ENCODE peak calls at places on chromosomes 13 and 19, in five cellular contexts. I is AG09319, E is BE2C, W is Caco-2, Y is nephron progenitor cell. L is an unnamed sample.

GRCh38 chr19:57302020-57302465 is 18.2 kb upstream of the ZNF543 start:
- DNase-seq in I (peak; percentile 86), E (peak; percentile 61), W (no peak), Y (no peak), L (no peak)

GRCh38 chr13:43629691-43630480 is 156.9 kb downstream of the ENOX1 start:
- DNase-seq in I (peak; percentile 8), E (no peak), W (no peak), Y (no peak), L (no peak)

GRCh38 chr13:64276232-64276631 is 2860.6 kb upstream of the PCDH20 start:
- DNase-seq in I (no peak), E (no peak), W (no peak), Y (no peak), L (no peak)

GRCh38 chr13:39419866-39420265 is 183.1 kb downstream of the LHFPL6 start:
- DNase-seq in I (no peak), E (no peak), W (no peak), Y (no peak), L (no peak)

GRCh38 chr19:1262687-1263123 is 6.4 kb upstream of the CIRBP start:
- DNase-seq in I (no peak), E (no peak), W (no peak), Y (peak; percentile 57), L (no peak)

GRCh38 chr19:17743874-17744273 is 7.4 kb upstream of the FCHO1 start:
- DNase-seq in I (no peak), E (no peak), W (no peak), Y (no peak), L (no peak)

GRCh38 chr19:16031872-16032200 is 44.5 kb upstream of the TPM4 start:
- DNase-seq in I (no peak), E (no peak), W (no peak), Y (no peak), L (no peak)

GRCh38 chr19:55169136-55169535 is 2.7 kb upstream of the DNAAF3 start:
- DNase-seq in I (no peak), E (no peak), W (no peak), Y (no peak), L (no peak)

GRCh38 chr19:45448887-45449299 is 18.9 kb upstream of the FOSB start:
- DNase-seq in I (no peak), E (no peak), W (no peak), Y (no peak), L (no peak)

GRCh38 chr19:9075064-9075964 is 11.5 kb upstream of the OR1M1 start:
- DNase-seq in I (peak; percentile 0), E (peak; percentile 54), W (no peak), Y (peak; percentile 20), L (no peak)

GRCh38 chr13:34816543-34816942 is 125.5 kb upstream of the NBEA start:
- DNase-seq in I (peak; percentile 2), E (no peak), W (no peak), Y (no peak), L (no peak)

GRCh38 chr19:30567535-30568232 is 195.5 kb downstream of the ZNF536 start:
- DNase-seq in I (no peak), E (peak; percentile 70), W (no peak), Y (peak; percentile 20), L (no peak)

GRCh38 chr19:11581740-11582139 is 4.3 kb upstream of the ACP5 start:
- DNase-seq in I (no peak), E (no peak), W (no peak), Y (no peak), L (no peak)

GRCh38 chr19:1252221-1252817 is 3.9 kb downstream of the MIDN start:
- DNase-seq in I (peak; percentile 92), E (peak; percentile 64), W (peak; percentile 88), Y (no peak), L (no peak)

GRCh38 chr13:43058318-43058674 is 34.9 kb downstream of the DNAJC15 start:
- DNase-seq in I (peak; percentile 53), E (peak; percentile 15), W (peak; percentile 85), Y (no peak), L (no peak)

GRCh38 chr19:49064029-49064629 is 489 bp downstream of the NTF4 start:
- DNase-seq in I (no peak), E (no peak), W (peak; percentile 80), Y (no peak), L (no peak)

GRCh38 chr13:40961826-40962225 is 57.3 kb downstream of the ELF1 start:
- DNase-seq in I (no peak), E (no peak), W (no peak), Y (no peak), L (no peak)

GRCh38 chr13:97883356-97883755 is 70.1 kb upstream of the IPO5 start:
- DNase-seq in I (no peak), E (no peak), W (no peak), Y (no peak), L (no peak)

GRCh38 chr19:56372281-56372680 is 21.1 kb downstream of the ZNF582 start:
- DNase-seq in I (no peak), E (no peak), W (no peak), Y (no peak), L (no peak)

GRCh38 chr13:47858042-47858677 is 142.9 kb downstream of the SUCLA2 start:
- DNase-seq in I (no peak), E (no peak), W (no peak), Y (no peak), L (no peak)

GRCh38 chr13:72645521-72645920 is 81.9 kb downstream of the MZT1 start:
- DNase-seq in I (no peak), E (no peak), W (no peak), Y (no peak), L (no peak)

GRCh38 chr13:72652681-72653080 is 74.7 kb downstream of the MZT1 start:
- DNase-seq in I (no peak), E (no peak), W (no peak), Y (no peak), L (no peak)

GRCh38 chr13:72651196-72651595 is 76.2 kb downstream of the MZT1 start:
- DNase-seq in I (no peak), E (peak; percentile 19), W (no peak), Y (no peak), L (no peak)

GRCh38 chr13:72643339-72643989 is 84.0 kb downstream of the MZT1 start:
- DNase-seq in I (peak; percentile 12), E (peak; percentile 73), W (peak; percentile 70), Y (peak; percentile 42), L (peak; percentile 64)

DNA sequence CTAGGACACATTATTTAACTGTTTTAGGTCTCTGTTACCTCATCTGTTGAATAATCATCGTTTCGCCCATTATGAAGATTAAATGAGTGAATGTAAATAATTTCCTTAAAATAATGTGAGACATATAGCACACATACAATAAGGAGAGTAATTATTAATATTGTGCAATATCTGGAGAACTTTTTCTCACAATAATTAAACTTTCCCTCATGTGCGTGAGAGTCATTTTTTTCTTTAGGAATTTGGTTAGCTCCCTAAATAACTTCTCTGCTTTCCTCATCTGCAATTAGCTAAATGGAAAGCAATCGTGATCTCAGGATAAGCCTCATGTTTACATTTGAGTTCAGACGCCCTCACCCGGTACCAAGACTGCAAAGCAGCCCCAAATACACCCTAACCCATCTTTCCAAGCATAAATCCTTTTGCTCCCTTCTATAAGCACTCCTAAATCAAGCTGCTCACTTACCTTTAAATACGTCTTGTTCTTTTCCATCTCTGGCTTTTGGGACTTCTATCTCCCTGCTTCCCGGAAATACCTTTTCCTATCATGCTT is 78.8 kb downstream of the MZT1 start:
- DNase-seq in I (no peak), E (no peak), W (no peak), Y (no peak), L (no peak)
- TF ChIP-seq CTCF in I (no peak), E (peak; percentile 27), W (no peak), Y (no peak), L (no peak)

DNA sequence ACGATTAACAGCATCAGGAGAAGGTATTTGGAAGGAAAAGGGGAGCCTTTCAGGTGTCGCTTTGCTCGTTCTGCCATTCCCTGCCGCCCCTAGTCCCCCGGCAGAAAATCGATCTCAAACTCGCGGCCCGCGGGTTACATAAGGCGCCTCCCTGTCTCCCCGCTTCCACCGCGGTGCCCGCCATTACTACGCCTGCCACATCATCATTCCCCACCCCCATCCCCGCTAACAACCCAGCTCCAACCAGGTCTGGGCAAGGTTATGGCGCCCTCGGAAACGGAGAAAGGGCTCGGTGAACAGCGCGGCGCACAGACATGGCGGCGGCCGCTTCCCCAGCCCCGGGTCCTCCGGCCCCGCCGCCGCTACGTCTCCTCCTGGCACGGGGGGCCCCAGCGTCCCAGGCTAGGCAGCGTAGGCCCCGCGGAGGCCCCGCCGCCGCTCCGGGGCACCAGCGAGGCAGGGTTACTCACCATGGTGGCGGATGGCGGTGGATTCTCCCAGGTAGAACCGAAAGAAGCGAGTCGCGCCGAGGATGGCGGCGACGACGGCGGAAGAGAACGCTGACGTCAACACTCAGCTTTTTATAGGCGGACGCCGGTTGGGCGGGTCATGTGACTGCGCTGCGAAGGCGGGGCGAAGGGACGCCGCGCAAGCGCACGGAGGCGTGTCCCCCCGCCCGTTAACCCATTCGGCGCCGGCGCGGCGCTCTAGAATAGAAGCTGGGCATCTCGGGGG is at the start of gene EEF2:
- DNase-seq in I (peak; percentile 81), E (peak; percentile 92), W (peak; percentile 83), Y (peak; percentile 94), L (peak; percentile 92)
- TF ChIP-seq CTCF in I (no peak), E (no peak), W (no peak), Y (no peak), L (no peak)

GRCh38 chr19:38650911-38651584 is 3.6 kb downstream of the ACTN4 start:
- DNase-seq in I (no peak), E (no peak), W (no peak), Y (no peak), L (no peak)
- TF ChIP-seq CTCF in I (no peak), E (no peak), W (no peak), Y (no peak), L (no peak)

GRCh38 chr19:19662344-19662743 is 1.1 kb downstream of the ATP13A1 start:
- DNase-seq in I (no peak), E (no peak), W (no peak), Y (no peak), L (no peak)

GRCh38 chr19:19662866-19663291 is 597 bp downstream of the ATP13A1 start:
- DNase-seq in I (no peak), E (peak; percentile 42), W (no peak), Y (no peak), L (peak; percentile 64)

GRCh38 chr19:19661141-19661674 is 2.3 kb downstream of the ATP13A1 start:
- DNase-seq in I (no peak), E (no peak), W (no peak), Y (no peak), L (no peak)

GRCh38 chr19:19661675-19662251 is 1.7 kb downstream of the ATP13A1 start:
- DNase-seq in I (no peak), E (no peak), W (no peak), Y (no peak), L (no peak)

GRCh38 chr19:19663292-19664120 is at the start of gene ATP13A1:
- DNase-seq in I (peak; percentile 93), E (peak; percentile 97), W (peak; percentile 97), Y (peak; percentile 86), L (peak; percentile 92)
- TF ChIP-seq CTCF in I (peak; percentile 1), E (no peak), W (no peak), Y (no peak), L (no peak)

GRCh38 chr13:32883501-32883900 is 132.7 kb upstream of the KL start:
- DNase-seq in I (no peak), E (no peak), W (no peak), Y (no peak), L (no peak)
- TF ChIP-seq CTCF in I (no peak), E (no peak), W (no peak), Y (no peak), L (no peak)

GRCh38 chr13:75699062-75699461 is 62.9 kb downstream of the LMO7 start:
- DNase-seq in I (no peak), E (no peak), W (no peak), Y (no peak), L (no peak)
- TF ChIP-seq CTCF in I (no peak), E (no peak), W (no peak), Y (no peak), L (no peak)